ENCODE peak calls at places on chromosomes 13 and 19, in four cellular contexts. One of them, this sample, is unnamed.

GRCh38 chr13:30895773-30896172 is 10.3 kb upstream of the MEDAG start:
- DNase-seq in H1: no peak
- DNase-seq in K562: no peak
- DNase-seq in HepG2: no peak
- DNase-seq in this sample: peak

GRCh38 chr19:45215391-45216191 is 29.6 kb downstream of the EXOC3L2 start:
- DNase-seq in K562: no peak
- DNase-seq in H1: no peak
- DNase-seq in HepG2: no peak
- DNase-seq in this sample: peak

GRCh38 chr13:72129117-72129516 is 262.1 kb upstream of the DACH1 start:
- DNase-seq in H1: no peak
- DNase-seq in K562: no peak
- DNase-seq in HepG2: no peak
- DNase-seq in this sample: no peak

GRCh38 chr13:111577429-111577828 is 257.0 kb downstream of the TEX29 start:
- DNase-seq in K562: no peak
- DNase-seq in HepG2: no peak
- DNase-seq in H1: no peak
- DNase-seq in this sample: no peak

GRCh38 chr19:19743176-19743575 is 10.3 kb upstream of the ZNF14 start:
- DNase-seq in K562: no peak
- DNase-seq in HepG2: no peak
- DNase-seq in H1: no peak
- DNase-seq in this sample: no peak

GRCh38 chr19:13929340-13929739 is 8.9 kb downstream of the PODNL1 start:
- DNase-seq in H1: no peak
- DNase-seq in HepG2: no peak
- DNase-seq in K562: no peak
- DNase-seq in this sample: no peak

GRCh38 chr19:31174948-31175347 is 174.3 kb downstream of the TSHZ3 start:
- DNase-seq in H1: no peak
- DNase-seq in K562: no peak
- DNase-seq in HepG2: no peak
- DNase-seq in this sample: no peak

GRCh38 chr19:58058428-58058827 is 654 bp upstream of the ZNF135 start:
- DNase-seq in H1: no peak
- DNase-seq in K562: no peak
- DNase-seq in HepG2: no peak
- DNase-seq in this sample: peak

GRCh38 chr19:1768248-1768647 is 14.9 kb downstream of the ONECUT3 start:
- DNase-seq in K562: peak
- DNase-seq in H1: no peak
- DNase-seq in HepG2: peak
- DNase-seq in this sample: peak

GRCh38 chr19:33064778-33065550 is at the start of gene RHPN2:
- DNase-seq in K562: peak
- DNase-seq in H1: no peak
- DNase-seq in HepG2: peak
- DNase-seq in this sample: peak
- TF ChIP-seq CREB1 in K562: no peak
- TF ChIP-seq CREB1 in H1: no peak
- TF ChIP-seq CREB1 in HepG2: no peak
- TF ChIP-seq CREB1 in this sample: no peak

GRCh38 chr13:33015791-33016323 is 366 bp upstream of the KL start:
- DNase-seq in H1: no peak
- DNase-seq in HepG2: no peak
- DNase-seq in K562: no peak
- DNase-seq in this sample: peak
- TF ChIP-seq EZH2 in H1: peak
- TF ChIP-seq EZH2 in HepG2: no peak
- TF ChIP-seq EZH2 in K562: no peak
- TF ChIP-seq EZH2 in this sample: peak

DNA sequence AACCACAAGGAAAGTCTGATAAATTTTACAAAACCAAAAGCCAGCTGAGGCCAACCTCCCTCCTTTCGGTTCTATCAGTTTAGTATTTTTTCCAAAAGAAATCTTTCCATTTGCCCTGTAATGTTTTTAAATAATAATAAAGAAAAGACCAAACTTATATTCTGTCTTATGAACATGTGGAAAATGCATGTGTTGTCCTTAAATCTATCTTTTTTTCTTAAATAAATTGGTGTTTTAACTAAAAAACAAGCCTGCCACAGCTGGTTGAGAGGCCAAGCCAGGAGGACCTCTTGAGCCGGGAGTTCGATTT is 113.6 kb downstream of the SACS start:
- DNase-seq in H1: no peak
- DNase-seq in HepG2: no peak
- DNase-seq in K562: no peak
- DNase-seq in this sample: no peak
- TF ChIP-seq CREB1 in H1: no peak
- TF ChIP-seq CREB1 in HepG2: no peak
- TF ChIP-seq CREB1 in K562: no peak
- TF ChIP-seq CREB1 in this sample: no peak

DNA sequence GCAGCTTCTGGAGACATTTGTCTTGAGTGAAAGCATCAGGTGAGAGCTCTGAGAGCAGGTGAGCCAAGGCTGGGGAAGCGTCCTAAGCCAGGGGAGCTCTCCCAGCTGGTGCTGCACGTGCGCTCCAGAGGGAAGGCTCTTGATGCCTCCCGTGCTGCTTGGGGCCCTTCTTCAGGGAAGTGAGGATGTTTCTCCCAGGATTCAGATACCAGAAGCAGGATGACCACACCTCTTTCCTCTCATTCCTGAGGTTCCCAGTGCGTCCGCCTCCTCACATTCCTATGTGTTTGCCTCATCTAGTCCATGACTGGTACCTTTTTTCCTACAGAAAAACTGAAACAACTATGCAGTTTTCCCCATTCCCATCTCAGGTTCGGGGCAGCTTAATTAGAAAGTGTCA is 231.0 kb upstream of the IRS2 start:
- DNase-seq in K562: no peak
- DNase-seq in HepG2: no peak
- DNase-seq in H1: peak
- DNase-seq in this sample: peak
- TF ChIP-seq EZH2 in K562: no peak
- TF ChIP-seq EZH2 in HepG2: no peak
- TF ChIP-seq EZH2 in H1: no peak
- TF ChIP-seq EZH2 in this sample: no peak

GRCh38 chr13:54965881-54966280 is 1937.3 kb downstream of the OLFM4 start:
- DNase-seq in H1: no peak
- DNase-seq in HepG2: no peak
- DNase-seq in K562: no peak
- DNase-seq in this sample: no peak
- TF ChIP-seq CREB1 in H1: no peak
- TF ChIP-seq CREB1 in HepG2: no peak
- TF ChIP-seq CREB1 in K562: no peak
- TF ChIP-seq CREB1 in this sample: no peak

GRCh38 chr19:17949956-17950309 is 17.0 kb upstream of the KCNN1 start:
- DNase-seq in H1: no peak
- DNase-seq in HepG2: no peak
- DNase-seq in K562: no peak
- DNase-seq in this sample: peak

GRCh38 chr19:17952041-17952976 is 14.6 kb upstream of the KCNN1 start:
- DNase-seq in H1: no peak
- DNase-seq in HepG2: no peak
- DNase-seq in K562: no peak
- DNase-seq in this sample: peak

GRCh38 chr19:17950310-17951150 is 16.4 kb upstream of the KCNN1 start:
- DNase-seq in K562: peak
- DNase-seq in H1: no peak
- DNase-seq in HepG2: no peak
- DNase-seq in this sample: peak

GRCh38 chr19:17953316-17953801 is 13.5 kb upstream of the KCNN1 start:
- DNase-seq in H1: no peak
- DNase-seq in HepG2: no peak
- DNase-seq in K562: no peak
- DNase-seq in this sample: no peak

GRCh38 chr19:17951151-17952040 is 15.5 kb upstream of the KCNN1 start:
- DNase-seq in K562: no peak
- DNase-seq in H1: no peak
- DNase-seq in HepG2: no peak
- DNase-seq in this sample: no peak
- TF ChIP-seq EZH2 in K562: no peak
- TF ChIP-seq EZH2 in H1: peak
- TF ChIP-seq EZH2 in HepG2: peak
- TF ChIP-seq EZH2 in this sample: peak

DNA sequence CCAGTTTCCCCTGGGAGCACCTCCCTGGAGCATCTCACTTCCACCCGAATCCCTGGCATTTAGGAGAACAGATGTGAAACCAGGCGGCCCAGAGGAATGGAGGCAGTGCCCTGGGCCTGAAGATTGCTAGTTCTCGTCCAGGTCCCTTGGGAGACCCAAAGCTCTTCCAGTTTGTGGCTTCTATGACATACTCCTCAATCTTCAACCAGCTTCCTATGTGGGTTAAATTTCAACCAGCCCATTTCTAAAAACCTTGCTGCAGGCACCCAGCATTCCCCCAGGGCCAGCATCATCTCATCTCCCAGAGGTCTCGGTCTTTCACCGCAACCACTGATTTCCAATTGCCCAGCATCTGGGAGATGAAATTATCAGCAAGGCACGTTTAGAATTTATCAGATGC is 46.0 kb upstream of the STK24 start:
- DNase-seq in HepG2: no peak
- DNase-seq in H1: no peak
- DNase-seq in K562: no peak
- DNase-seq in this sample: no peak
- TF ChIP-seq CREB1 in HepG2: no peak
- TF ChIP-seq CREB1 in H1: no peak
- TF ChIP-seq CREB1 in K562: no peak
- TF ChIP-seq CREB1 in this sample: no peak

GRCh38 chr19:10421981-10422461 is 1.7 kb downstream of the PDE4A start:
- DNase-seq in K562: peak
- DNase-seq in HepG2: no peak
- DNase-seq in H1: no peak
- DNase-seq in this sample: no peak

GRCh38 chr19:10419646-10420443 is 493 bp upstream of the PDE4A start:
- DNase-seq in H1: peak
- DNase-seq in HepG2: no peak
- DNase-seq in K562: peak
- DNase-seq in this sample: peak

GRCh38 chr19:10419200-10419645 is 1.1 kb upstream of the PDE4A start:
- DNase-seq in HepG2: no peak
- DNase-seq in H1: no peak
- DNase-seq in K562: peak
- DNase-seq in this sample: no peak

GRCh38 chr19:10421240-10421948 is 1.1 kb downstream of the PDE4A start:
- DNase-seq in H1: no peak
- DNase-seq in K562: peak
- DNase-seq in HepG2: no peak
- DNase-seq in this sample: no peak

GRCh38 chr19:10420444-10421239 is at the start of gene PDE4A:
- DNase-seq in K562: peak
- DNase-seq in H1: no peak
- DNase-seq in HepG2: no peak
- DNase-seq in this sample: peak
- TF ChIP-seq EZH2 in K562: no peak
- TF ChIP-seq EZH2 in H1: no peak
- TF ChIP-seq EZH2 in HepG2: no peak
- TF ChIP-seq EZH2 in this sample: no peak

This sample was measured in GM23338.